ENCODE peak calls at places on chromosome 4, in seven cellular contexts. B is left ventricle myocardium inferior; X is activated CD4-positive, alpha-beta T cell treated with anti-CD3 and anti-CD28 coated beads, Interleukin-2, amount 50 U/mL, for 24 hours; E is GM12865; J is stimulated activated CD4-positive, alpha-beta T cell treated with anti-CD3 and anti-CD28 coated beads, Interleukin-12 subunit alpha, Interleukin-12 subunit beta, amount 100 ng/mL, for 4 hours; U is cardiac muscle cell; V is GM20000. L is an unnamed sample.

GRCh38 chr4:15066140-15066539 is 63.9 kb downstream of the CPEB2 start:
- DNase-seq in J (no peak), B (no peak), X (no peak), U (peak), E (no peak), V (no peak), L (no peak)

GRCh38 chr4:26242451-26242850 is 78.4 kb upstream of the RBPJ start:
- DNase-seq in J (no peak), V (no peak), E (no peak), X (no peak), U (no peak), B (no peak), L (no peak)

GRCh38 chr4:94690851-94691254 is 66.9 kb upstream of the BMPR1B start:
- DNase-seq in U (no peak), V (no peak), E (no peak), X (no peak), J (no peak), B (no peak), L (no peak)

GRCh38 chr4:2977116-2978097 is 14.0 kb downstream of the GRK4 start:
- DNase-seq in V (no peak), J (no peak), U (peak), X (no peak), B (no peak), E (no peak), L (no peak)

GRCh38 chr4:85919488-85919887 is 440.4 kb downstream of the MAPK10 start:
- DNase-seq in E (no peak), X (no peak), U (no peak), J (no peak), V (no peak), B (no peak), L (no peak)

GRCh38 chr4:159016527-159017137 is 86.2 kb upstream of the RAPGEF2 start:
- DNase-seq in B (no peak), E (peak), J (no peak), X (no peak), V (peak), U (peak), L (no peak)

GRCh38 chr4:69116645-69117321 is 20.5 kb downstream of the UGT2B7 start:
- DNase-seq in U (no peak), E (no peak), J (no peak), B (no peak), X (no peak), V (no peak), L (no peak)

GRCh38 chr4:76639292-76639691 is 204.3 kb downstream of the SHROOM3 start:
- DNase-seq in X (no peak), E (no peak), J (no peak), V (no peak), B (no peak), U (no peak), L (no peak)

GRCh38 chr4:117996891-117997290 is 37.4 kb upstream of the NDST3 start:
- DNase-seq in X (no peak), B (no peak), E (no peak), U (no peak), J (no peak), V (no peak), L (no peak)

GRCh38 chr4:159445671-159446070 is 342.8 kb downstream of the RAPGEF2 start:
- DNase-seq in V (no peak), J (no peak), U (peak), B (no peak), E (no peak), X (no peak), L (no peak)